ENCODE peak calls at places on chromosomes 6 and 20, in seven cellular contexts. One of them, this sample, is unnamed. For H3K36me3, the result is how much of the 10 kb centered on the place peaks cover.

GRCh38 chr6:43907312-43907711 is 137.3 kb downstream of the VEGFA start:
- DNase-seq in tibial artery: no peak
- DNase-seq in spleen: no peak
- DNase-seq in lung: no peak
- DNase-seq in HCT116: no peak
- DNase-seq in heart right ventricle: no peak
- DNase-seq in keratinocyte: no peak
- DNase-seq in this sample: no peak

GRCh38 chr6:56595490-56596122 is 47.1 kb downstream of the DST start:
- DNase-seq in tibial artery: no peak
- DNase-seq in spleen: no peak
- DNase-seq in lung: no peak
- DNase-seq in HCT116: peak
- DNase-seq in heart right ventricle: no peak
- DNase-seq in keratinocyte: no peak
- DNase-seq in this sample: peak

GRCh38 chr6:139029470-139030210 is 1.1 kb downstream of the ABRACL start:
- DNase-seq in tibial artery: peak
- DNase-seq in spleen: no peak
- DNase-seq in lung: peak
- DNase-seq in HCT116: no peak
- DNase-seq in heart right ventricle: peak
- DNase-seq in keratinocyte: no peak
- DNase-seq in this sample: peak

GRCh38 chr6:39051399-39052122 is 3.0 kb downstream of the GLP1R start:
- DNase-seq in tibial artery: no peak
- DNase-seq in spleen: peak
- DNase-seq in lung: no peak
- DNase-seq in HCT116: no peak
- DNase-seq in heart right ventricle: no peak
- DNase-seq in keratinocyte: no peak
- DNase-seq in this sample: no peak

GRCh38 chr20:32421290-32421689 is 63.2 kb downstream of the ASXL1 start:
- DNase-seq in tibial artery: no peak
- DNase-seq in spleen: no peak
- DNase-seq in lung: no peak
- DNase-seq in HCT116: no peak
- DNase-seq in heart right ventricle: no peak
- DNase-seq in keratinocyte: no peak
- DNase-seq in this sample: no peak

GRCh38 chr6:88380083-88380482 is 213.9 kb upstream of the CNR1 start:
- DNase-seq in tibial artery: peak
- DNase-seq in spleen: peak
- DNase-seq in lung: peak
- DNase-seq in HCT116: no peak
- DNase-seq in heart right ventricle: peak
- DNase-seq in keratinocyte: no peak
- DNase-seq in this sample: peak

GRCh38 chr6:53603381-53604121 is 58.6 kb upstream of the GCLC start:
- DNase-seq in tibial artery: no peak
- DNase-seq in spleen: no peak
- DNase-seq in lung: no peak
- DNase-seq in HCT116: no peak
- DNase-seq in heart right ventricle: no peak
- DNase-seq in keratinocyte: no peak
- DNase-seq in this sample: no peak

GRCh38 chr20:4369798-4370124 is 351.9 kb upstream of the PRND start:
- DNase-seq in tibial artery: no peak
- DNase-seq in spleen: no peak
- DNase-seq in lung: no peak
- DNase-seq in HCT116: no peak
- DNase-seq in heart right ventricle: no peak
- DNase-seq in keratinocyte: no peak
- DNase-seq in this sample: no peak

GRCh38 chr6:122248844-122249243 is 150.6 kb upstream of the HSF2 start:
- DNase-seq in tibial artery: no peak
- DNase-seq in spleen: no peak
- DNase-seq in lung: no peak
- DNase-seq in HCT116: no peak
- DNase-seq in heart right ventricle: no peak
- DNase-seq in keratinocyte: no peak
- DNase-seq in this sample: no peak

GRCh38 chr20:50509923-50510705 is at the start of gene PTPN1:
- DNase-seq in tibial artery: peak
- DNase-seq in spleen: peak
- DNase-seq in lung: peak
- DNase-seq in HCT116: peak
- DNase-seq in heart right ventricle: peak
- DNase-seq in keratinocyte: peak
- DNase-seq in this sample: peak

GRCh38 chr6:70375882-70376281 is 37.4 kb upstream of the FAM135A start:
- DNase-seq in tibial artery: no peak
- DNase-seq in spleen: no peak
- DNase-seq in lung: no peak
- DNase-seq in HCT116: peak
- DNase-seq in heart right ventricle: no peak
- DNase-seq in keratinocyte: no peak
- DNase-seq in this sample: no peak

GRCh38 chr6:141421378-141421777 is 711.3 kb upstream of the GJE1 start:
- DNase-seq in tibial artery: no peak
- DNase-seq in spleen: no peak
- DNase-seq in lung: no peak
- DNase-seq in HCT116: peak
- DNase-seq in heart right ventricle: no peak
- DNase-seq in keratinocyte: peak
- DNase-seq in this sample: peak

GRCh38 chr20:31475472-31476312 is 604 bp downstream of the REM1 start:
- DNase-seq in tibial artery: no peak
- DNase-seq in spleen: no peak
- DNase-seq in lung: no peak
- DNase-seq in HCT116: no peak
- DNase-seq in heart right ventricle: no peak
- DNase-seq in keratinocyte: no peak
- DNase-seq in this sample: no peak

GRCh38 chr6:41595166-41595565 is 43.1 kb upstream of the MDFI start:
- DNase-seq in tibial artery: no peak
- DNase-seq in spleen: no peak
- DNase-seq in lung: no peak
- DNase-seq in HCT116: no peak
- DNase-seq in heart right ventricle: no peak
- DNase-seq in keratinocyte: no peak
- DNase-seq in this sample: no peak

GRCh38 chr6:45728674-45729073 is 287.0 kb downstream of the CLIC5 start:
- DNase-seq in tibial artery: no peak
- DNase-seq in spleen: no peak
- DNase-seq in lung: no peak
- DNase-seq in HCT116: no peak
- DNase-seq in heart right ventricle: no peak
- DNase-seq in keratinocyte: no peak
- DNase-seq in this sample: no peak

GRCh38 chr20:43849496-43850197 is 65.0 kb upstream of the TOX2 start:
- DNase-seq in tibial artery: no peak
- DNase-seq in spleen: no peak
- DNase-seq in lung: peak
- DNase-seq in HCT116: no peak
- DNase-seq in heart right ventricle: no peak
- DNase-seq in keratinocyte: no peak
- DNase-seq in this sample: peak

GRCh38 chr20:31837896-31838397 is 7.5 kb downstream of the FOXS1 start:
- DNase-seq in tibial artery: no peak
- DNase-seq in spleen: peak
- DNase-seq in lung: no peak
- DNase-seq in HCT116: no peak
- DNase-seq in heart right ventricle: no peak
- DNase-seq in keratinocyte: no peak
- DNase-seq in this sample: peak

GRCh38 chr20:40705413-40705812 is 16.4 kb upstream of the MAFB start:
- DNase-seq in tibial artery: no peak
- DNase-seq in spleen: no peak
- DNase-seq in lung: no peak
- DNase-seq in HCT116: no peak
- DNase-seq in heart right ventricle: no peak
- DNase-seq in keratinocyte: no peak
- DNase-seq in this sample: no peak

GRCh38 chr20:40704828-40705227 is 15.8 kb upstream of the MAFB start:
- DNase-seq in tibial artery: no peak
- DNase-seq in spleen: no peak
- DNase-seq in lung: no peak
- DNase-seq in HCT116: no peak
- DNase-seq in heart right ventricle: no peak
- DNase-seq in keratinocyte: no peak
- DNase-seq in this sample: no peak

GRCh38 chr20:40703981-40704530 is 15.0 kb upstream of the MAFB start:
- DNase-seq in tibial artery: no peak
- DNase-seq in spleen: no peak
- DNase-seq in lung: no peak
- DNase-seq in HCT116: no peak
- DNase-seq in heart right ventricle: no peak
- DNase-seq in keratinocyte: no peak
- DNase-seq in this sample: no peak

GRCh38 chr20:40710608-40711007 is 21.6 kb upstream of the MAFB start:
- DNase-seq in tibial artery: no peak
- DNase-seq in spleen: no peak
- DNase-seq in lung: no peak
- DNase-seq in HCT116: no peak
- DNase-seq in heart right ventricle: no peak
- DNase-seq in keratinocyte: no peak
- DNase-seq in this sample: no peak

DNA sequence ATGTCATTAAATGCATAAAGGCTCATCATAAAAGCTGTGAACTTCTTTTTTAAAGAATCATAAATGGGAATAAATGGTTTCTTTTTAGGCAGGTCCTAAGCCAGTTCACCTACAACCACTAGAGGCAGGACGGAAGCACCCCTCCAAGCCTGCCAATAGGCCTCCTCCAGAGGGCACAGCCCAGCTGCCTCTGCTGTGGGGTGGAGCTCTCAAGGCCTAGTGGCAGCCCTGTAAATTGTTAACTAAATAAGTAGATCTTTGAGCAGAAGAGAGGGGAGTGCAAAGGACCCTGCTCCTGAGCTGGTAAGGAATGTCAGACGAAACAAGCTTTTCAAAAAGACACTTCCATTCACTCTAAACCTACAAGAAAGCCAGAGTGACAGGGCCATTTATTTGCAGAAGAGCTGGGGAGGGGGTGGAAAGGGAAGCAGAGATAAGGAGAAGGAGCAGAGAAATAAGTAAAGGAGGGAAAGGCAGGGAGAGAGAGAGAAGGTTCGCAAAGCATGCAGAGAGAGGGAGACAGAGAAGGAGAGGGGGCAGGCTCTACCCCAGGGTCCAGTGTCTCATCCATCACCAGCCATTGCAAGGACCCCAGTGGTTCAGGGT is 18.0 kb upstream of the MAFB start:
- DNase-seq in tibial artery: no peak
- DNase-seq in spleen: no peak
- DNase-seq in lung: no peak
- DNase-seq in HCT116: peak
- DNase-seq in heart right ventricle: no peak
- DNase-seq in keratinocyte: no peak
- DNase-seq in this sample: no peak
- TF ChIP-seq CTCF in tibial artery: no peak
- TF ChIP-seq CTCF in spleen: no peak
- TF ChIP-seq CTCF in lung: no peak
- TF ChIP-seq CTCF in HCT116: peak
- TF ChIP-seq CTCF in heart right ventricle: no peak
- TF ChIP-seq CTCF in keratinocyte: no peak
- TF ChIP-seq CTCF in this sample: peak

GRCh38 chr6:150902142-150902800 is 36.8 kb downstream of the MTHFD1L start:
- DNase-seq in tibial artery: no peak
- DNase-seq in spleen: no peak
- DNase-seq in lung: no peak
- DNase-seq in HCT116: no peak
- DNase-seq in heart right ventricle: no peak
- DNase-seq in keratinocyte: no peak
- DNase-seq in this sample: no peak

GRCh38 chr6:150897400-150897943 is 32.0 kb downstream of the MTHFD1L start:
- DNase-seq in tibial artery: no peak
- DNase-seq in spleen: no peak
- DNase-seq in lung: no peak
- DNase-seq in HCT116: no peak
- DNase-seq in heart right ventricle: no peak
- DNase-seq in keratinocyte: no peak
- DNase-seq in this sample: no peak

GRCh38 chr6:150900049-150900448 is 34.5 kb downstream of the MTHFD1L start:
- DNase-seq in tibial artery: no peak
- DNase-seq in spleen: no peak
- DNase-seq in lung: no peak
- DNase-seq in HCT116: no peak
- DNase-seq in heart right ventricle: no peak
- DNase-seq in keratinocyte: no peak
- DNase-seq in this sample: no peak

GRCh38 chr6:150898390-150899170 is 33.1 kb downstream of the MTHFD1L start:
- DNase-seq in tibial artery: no peak
- DNase-seq in spleen: no peak
- DNase-seq in lung: no peak
- DNase-seq in HCT116: no peak
- DNase-seq in heart right ventricle: no peak
- DNase-seq in keratinocyte: no peak
- DNase-seq in this sample: peak

GRCh38 chr6:150899231-150899630 is 33.7 kb downstream of the MTHFD1L start:
- DNase-seq in tibial artery: no peak
- DNase-seq in spleen: no peak
- DNase-seq in lung: no peak
- DNase-seq in HCT116: no peak
- DNase-seq in heart right ventricle: no peak
- DNase-seq in keratinocyte: no peak
- DNase-seq in this sample: no peak
- H3K36me3 ChIP-seq in tibial artery: under half
- H3K36me3 ChIP-seq in spleen: under half
- H3K36me3 ChIP-seq in lung: under half
- H3K36me3 ChIP-seq in HCT116: under half
- H3K36me3 ChIP-seq in heart right ventricle: under half
- H3K36me3 ChIP-seq in keratinocyte: under half
- H3K36me3 ChIP-seq in this sample: under half

GRCh38 chr6:124577734-124578281 is 384.4 kb upstream of the RNF217 start:
- DNase-seq in tibial artery: no peak
- DNase-seq in spleen: no peak
- DNase-seq in lung: no peak
- DNase-seq in HCT116: no peak
- DNase-seq in heart right ventricle: no peak
- DNase-seq in keratinocyte: no peak
- DNase-seq in this sample: no peak

DNA sequence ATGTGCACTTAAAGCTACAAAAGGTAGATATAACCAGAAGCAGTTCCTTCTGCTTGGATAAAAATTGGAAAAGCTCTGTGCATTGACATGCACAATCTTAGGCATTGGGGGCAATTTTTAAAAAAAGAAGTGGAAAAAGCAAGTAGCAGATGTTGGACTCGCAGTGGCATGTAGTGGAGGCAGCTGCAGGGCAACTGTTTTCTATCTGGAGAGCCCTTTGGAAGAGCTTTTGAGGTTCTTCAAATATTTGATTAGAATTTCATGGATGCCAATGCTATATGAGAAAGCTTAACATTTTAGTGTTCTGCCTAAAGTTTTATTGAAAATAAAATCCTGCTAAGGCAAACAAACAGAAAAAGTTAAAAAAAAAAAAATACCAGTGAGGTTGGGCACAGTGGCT is 388.3 kb upstream of the RNF217 start:
- DNase-seq in tibial artery: no peak
- DNase-seq in spleen: no peak
- DNase-seq in lung: no peak
- DNase-seq in HCT116: no peak
- DNase-seq in heart right ventricle: no peak
- DNase-seq in keratinocyte: no peak
- DNase-seq in this sample: no peak
- H3K27ac ChIP-seq in tibial artery: no peak
- H3K27ac ChIP-seq in spleen: no peak
- H3K27ac ChIP-seq in lung: no peak
- H3K27ac ChIP-seq in HCT116: no peak
- H3K27ac ChIP-seq in heart right ventricle: no peak
- H3K27ac ChIP-seq in keratinocyte: no peak
- H3K27ac ChIP-seq in this sample: no peak

GRCh38 chr6:93654548-93654947 is 235.2 kb upstream of the EPHA7 start:
- DNase-seq in tibial artery: no peak
- DNase-seq in spleen: no peak
- DNase-seq in lung: no peak
- DNase-seq in HCT116: no peak
- DNase-seq in heart right ventricle: no peak
- DNase-seq in keratinocyte: no peak
- DNase-seq in this sample: no peak
- TF ChIP-seq CTCF in tibial artery: no peak
- TF ChIP-seq CTCF in spleen: no peak
- TF ChIP-seq CTCF in lung: no peak
- TF ChIP-seq CTCF in HCT116: no peak
- TF ChIP-seq CTCF in heart right ventricle: no peak
- TF ChIP-seq CTCF in keratinocyte: no peak
- TF ChIP-seq CTCF in this sample: no peak